ENCODE peak calls at places on chromosome 3, in four cellular contexts. N, Q, L and T are unnamed samples.

GRCh38 chr3:158105124-158105709 is 1.0 kb downstream of the SHOX2 start:
- DNase-seq in L (no peak), N (peak; percentile 13), Q (peak; percentile 84), T (peak; percentile 40)

GRCh38 chr3:125045965-125046364 is 9.8 kb downstream of the HEG1 start:
- DNase-seq in L (no peak), Q (no peak), N (peak; percentile 63), T (no peak)

GRCh38 chr3:73571238-73571741 is 53.5 kb downstream of the PDZRN3 start:
- DNase-seq in L (no peak), N (no peak), Q (no peak), T (no peak)

GRCh38 chr3:140953028-140953960 is 11.7 kb downstream of the SLC25A36 start:
- DNase-seq in L (peak; percentile 15), Q (no peak), N (peak; percentile 38), T (no peak)

GRCh38 chr3:157030712-157031111 is 129.2 kb downstream of the CCNL1 start:
- DNase-seq in Q (no peak), L (no peak), N (peak; percentile 28), T (no peak)

GRCh38 chr3:183356920-183357319 is 71.5 kb downstream of the MCF2L2 start:
- DNase-seq in L (no peak), N (no peak), Q (no peak), T (no peak)

GRCh38 chr3:87333393-87333892 is 57.1 kb upstream of the POU1F1 start:
- DNase-seq in N (peak; percentile 94), Q (no peak), L (peak; percentile 91), T (no peak)

GRCh38 chr3:148727242-148727641 is 29.5 kb downstream of the AGTR1 start:
- DNase-seq in N (no peak), Q (peak; percentile 66), L (no peak), T (peak; percentile 68)

GRCh38 chr3:178001670-178002101 is 534.5 kb upstream of the KCNMB2 start:
- DNase-seq in L (no peak), N (no peak), Q (no peak), T (no peak)

GRCh38 chr3:167032267-167032876 is 347.7 kb downstream of the ZBBX start:
- DNase-seq in N (peak; percentile 36), L (no peak), Q (peak; percentile 9), T (no peak)

GRCh38 chr3:94249491-94250079 is 186.7 kb downstream of the NSUN3 start:
- DNase-seq in N (peak; percentile 47), L (peak; percentile 57), Q (peak; percentile 38), T (peak; percentile 70)

GRCh38 chr3:183427206-183428139 is 946 bp downstream of the MCF2L2 start:
- DNase-seq in L (no peak), Q (peak; percentile 76), N (no peak), T (peak; percentile 36)

GRCh38 chr3:41318520-41318919 is 119.2 kb downstream of the CTNNB1 start:
- DNase-seq in L (no peak), Q (no peak), N (peak; percentile 27), T (no peak)

GRCh38 chr3:186255703-186256331 is 106.2 kb downstream of the DGKG start:
- DNase-seq in L (no peak), N (peak; percentile 61), Q (no peak), T (peak; percentile 59)

GRCh38 chr3:145022447-145022846 is 1050.8 kb downstream of the DIPK2A start:
- DNase-seq in N (no peak), Q (no peak), L (no peak), T (no peak)

GRCh38 chr3:17514597-17514996 is 227.8 kb downstream of the TBC1D5 start:
- DNase-seq in L (no peak), N (no peak), Q (no peak), T (no peak)

GRCh38 chr3:160128086-160128485 is 97.1 kb upstream of the C3orf80 start:
- DNase-seq in N (no peak), L (no peak), Q (no peak), T (no peak)

GRCh38 chr3:38247366-38248035 is 18.1 kb upstream of the SLC22A13 start:
- DNase-seq in Q (no peak), L (peak; percentile 74), N (peak; percentile 91), T (no peak)

GRCh38 chr3:10551821-10552630 is 46.6 kb upstream of the ATP2B2 start:
- DNase-seq in Q (no peak), N (peak; percentile 83), L (no peak), T (peak; percentile 24)

GRCh38 chr3:100978036-100978659 is 15.1 kb downstream of the ABI3BP start:
- DNase-seq in N (no peak), Q (no peak), L (no peak), T (no peak)

GRCh38 chr3:66403268-66403990 is 97.4 kb downstream of the LRIG1 start:
- DNase-seq in Q (no peak), L (no peak), N (no peak), T (no peak)

GRCh38 chr3:140176526-140176925 is 241.5 kb downstream of the CLSTN2 start:
- DNase-seq in N (no peak), Q (no peak), L (no peak), T (no peak)

GRCh38 chr3:136586580-136586979 is 165.6 kb downstream of the STAG1 start:
- DNase-seq in N (no peak), L (no peak), Q (no peak), T (no peak)

GRCh38 chr3:50015918-50016317 is 72.8 kb upstream of the RBM5 start:
- DNase-seq in N (no peak), Q (no peak), L (no peak), T (no peak)

GRCh38 chr3:174532776-174533175 is 326.4 kb upstream of the NAALADL2 start:
- DNase-seq in Q (no peak), N (no peak), L (no peak), T (no peak)

GRCh38 chr3:169815590-169816150 is 3.0 kb upstream of the LRRC34 start:
- DNase-seq in Q (no peak), N (no peak), L (no peak), T (no peak)

GRCh38 chr3:169811606-169812123 is 1.0 kb upstream of the LRRIQ4 start:
- DNase-seq in L (peak; percentile 45), N (no peak), Q (no peak), T (no peak)

GRCh38 chr3:169813757-169814517 is 1.2 kb upstream of the LRRC34 start:
- DNase-seq in N (no peak), L (peak; percentile 28), Q (no peak), T (peak; percentile 82)

GRCh38 chr3:169812124-169812843 is 386 bp upstream of the LRRIQ4 start:
- DNase-seq in Q (peak; percentile 87), L (peak; percentile 76), N (peak; percentile 41), T (peak; percentile 73)

DNA sequence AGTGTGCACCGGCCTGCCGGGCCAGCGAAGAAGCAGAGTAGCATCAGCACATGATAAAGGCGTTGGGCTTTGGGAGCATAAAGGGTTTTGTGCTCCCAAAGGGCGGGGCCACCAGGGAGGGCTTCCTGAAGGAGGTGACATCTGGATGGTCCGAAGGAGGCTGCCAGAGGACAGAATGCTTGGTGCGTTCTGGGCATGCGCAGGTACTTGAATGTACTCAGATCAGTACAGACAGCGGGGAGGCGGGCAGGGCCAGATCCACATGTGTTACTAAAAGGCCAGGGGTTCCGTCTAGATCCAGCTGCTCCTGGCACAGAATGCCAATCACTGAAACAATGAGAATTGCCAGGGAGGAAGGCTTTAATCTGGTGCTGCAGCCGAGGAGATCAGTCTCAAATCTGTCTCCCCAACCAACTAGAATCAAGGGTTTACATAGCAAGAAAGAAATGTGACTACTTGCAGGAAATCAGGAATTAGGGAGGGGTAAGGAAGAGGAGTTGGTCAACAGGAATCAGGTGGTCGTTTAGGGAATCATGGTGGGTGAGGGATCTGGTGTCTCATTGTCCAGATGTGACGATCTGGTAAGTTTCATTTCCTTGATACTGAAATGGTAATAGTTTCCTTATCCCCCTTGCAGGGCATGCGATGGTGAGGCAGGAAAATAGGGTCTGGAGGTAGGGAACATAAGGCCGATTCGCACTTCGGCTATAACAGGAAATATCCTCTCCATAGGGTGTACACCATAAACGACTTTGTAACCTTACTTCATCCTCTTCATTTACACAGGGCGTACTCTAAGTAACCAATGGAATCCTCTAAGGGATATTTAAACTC is at the start of the genes LRRC34 and LRRIQ4:
- DNase-seq in L (peak; percentile 77), N (no peak), Q (peak; percentile 86), T (peak; percentile 93)
- H3K9ac ChIP-seq in L (peak within 1 kb of the TSS; percentile 22), N (no peak within 1 kb of the TSS), Q (peak within 1 kb of the TSS; percentile 73), T (no peak within 1 kb of the TSS)

GRCh38 chr3:43106293-43106628 is 382 bp upstream of the POMGNT2 start:
- DNase-seq in N (no peak), L (no peak), Q (no peak), T (no peak)
- H3K9ac ChIP-seq in N (no peak overlapping the region), L (peak overlapping the region; percentile 7), Q (no peak overlapping the region), T (no peak overlapping the region)

GRCh38 chr3:196772102-196772501 is 32.4 kb downstream of the PAK2 start:
- DNase-seq in N (no peak), Q (no peak), L (no peak), T (no peak)

GRCh38 chr3:196772897-196773296 is 33.2 kb downstream of the PAK2 start:
- DNase-seq in Q (no peak), N (no peak), L (no peak), T (no peak)

GRCh38 chr3:196774845-196775422 is 35.3 kb downstream of the PAK2 start:
- DNase-seq in N (peak; percentile 79), Q (no peak), L (no peak), T (no peak)

GRCh38 chr3:196775938-196776337 is 36.3 kb downstream of the PAK2 start:
- DNase-seq in Q (no peak), N (no peak), L (no peak), T (no peak)

DNA sequence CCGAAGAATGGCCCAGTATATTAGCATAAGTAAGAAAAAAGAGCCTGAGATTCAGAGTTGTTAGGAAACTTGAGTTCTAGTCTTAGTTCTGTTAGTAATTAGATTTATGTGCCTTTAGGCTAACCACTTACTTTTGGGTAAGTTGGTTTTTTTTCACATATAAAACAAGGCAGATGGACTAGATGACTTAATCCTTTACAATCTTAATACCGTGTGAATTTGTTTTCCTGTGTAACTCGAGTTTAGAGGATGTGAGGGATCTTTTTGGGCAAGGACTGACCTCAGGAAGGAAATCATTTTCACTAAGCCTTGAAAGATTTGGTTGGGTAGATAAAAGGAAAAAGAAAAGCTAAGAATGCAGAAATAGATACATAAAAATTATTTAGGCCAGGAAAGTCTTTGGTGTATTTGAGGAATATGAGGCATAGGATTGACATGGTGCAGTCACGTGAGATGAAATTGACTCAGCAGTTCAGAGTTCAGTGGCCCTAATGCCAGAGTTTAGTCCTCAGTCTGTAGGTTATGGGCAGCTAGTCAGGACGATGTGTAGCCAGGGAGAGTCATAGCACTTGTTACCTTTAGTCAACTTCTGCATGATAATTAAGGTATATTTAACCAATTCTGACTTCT is 34.6 kb downstream of the PAK2 start:
- DNase-seq in Q (no peak), L (peak; percentile 67), N (peak; percentile 28), T (no peak)
- H3K9ac ChIP-seq in Q (no peak overlapping the region), L (no peak overlapping the region), N (no peak overlapping the region), T (no peak overlapping the region)

GRCh38 chr3:115708540-115708939 is 85.2 kb downstream of the GAP43 start:
- DNase-seq in Q (no peak), N (no peak), L (no peak), T (no peak)

GRCh38 chr3:115713247-115713646 is 89.9 kb downstream of the GAP43 start:
- DNase-seq in Q (peak; percentile 73), L (no peak), N (no peak), T (no peak)

GRCh38 chr3:115709135-115709534 is 85.8 kb downstream of the GAP43 start:
- DNase-seq in L (no peak), N (no peak), Q (peak; percentile 19), T (no peak)

GRCh38 chr3:115709931-115710330 is 86.6 kb downstream of the GAP43 start:
- DNase-seq in Q (no peak), L (no peak), N (no peak), T (no peak)

DNA sequence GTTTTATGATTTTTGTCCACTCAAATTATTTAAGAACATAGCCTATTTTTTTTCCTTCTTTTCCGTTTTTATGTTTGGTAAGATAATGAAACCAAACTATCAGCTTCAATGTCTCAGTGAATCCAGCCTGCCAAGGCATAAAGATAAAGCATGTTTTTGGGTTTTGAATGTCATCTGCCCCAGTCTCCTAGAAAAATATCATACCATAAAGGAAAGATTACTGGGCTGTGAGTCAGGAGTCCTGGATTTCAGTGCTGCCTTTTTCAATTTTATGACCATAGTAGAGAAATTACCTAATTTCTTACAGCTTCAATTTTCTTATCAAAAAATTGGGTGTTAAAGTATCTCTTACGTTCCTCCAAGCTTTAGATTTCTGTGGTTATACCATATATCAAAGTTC is 87.5 kb downstream of the GAP43 start:
- DNase-seq in L (no peak), N (no peak), Q (no peak), T (no peak)
- H3K9ac ChIP-seq in L (no peak overlapping the region), N (no peak overlapping the region), Q (peak overlapping the region; percentile 42), T (no peak overlapping the region)